ENCODE peak calls at places on chromosomes 2 and 18, in ten cellular contexts. I is stomach, J is ovary, V is K562, Q is Peyer's patch, Z is IMR-90, U is esophagus squamous epithelium, S is GM12892, D is prostate gland, G is gastrocnemius medialis. O is an unnamed sample.

GRCh38 chr2:181780159-181781081 is 100.1 kb upstream of the NEUROD1 start:
- DNase-seq in Q (no peak), I (no peak), J (no peak), U (no peak), V (no peak), G (no peak), D (no peak), Z (peak), S (no peak), O (no peak)

GRCh38 chr2:33395660-33396249 is 80.7 kb upstream of the RASGRP3 start:
- DNase-seq in I (peak), Z (peak), D (no peak), Q (peak), U (no peak), J (peak), S (no peak), V (peak), G (peak), O (no peak)

GRCh38 chr2:120419073-120419472 is 73.1 kb downstream of the INHBB start:
- DNase-seq in Z (no peak), J (no peak), D (peak), U (no peak), S (no peak), I (peak), Q (peak), G (peak), V (no peak), O (no peak)

GRCh38 chr2:119536209-119536608 is 8.0 kb upstream of the CFAP221 start:
- DNase-seq in Z (no peak), D (no peak), I (no peak), U (no peak), S (no peak), G (no peak), J (no peak), Q (no peak), V (no peak), O (no peak)

GRCh38 chr2:100704156-100704555 is 115.8 kb upstream of the NPAS2 start:
- DNase-seq in Z (no peak), Q (no peak), S (no peak), I (no peak), D (no peak), V (no peak), U (no peak), J (no peak), G (no peak), O (no peak)

GRCh38 chr18:25727281-25727680 is 363.1 kb downstream of the SS18 start:
- DNase-seq in Q (no peak), Z (peak), U (no peak), I (no peak), G (no peak), S (no peak), V (no peak), J (no peak), D (no peak), O (no peak)

GRCh38 chr18:9017170-9017899 is 85.2 kb upstream of the NDUFV2 start:
- DNase-seq in U (peak), Q (peak), J (peak), I (peak), V (peak), S (peak), D (peak), Z (peak), G (peak), O (peak)

GRCh38 chr2:45014016-45014702 is 4.9 kb upstream of the SIX2 start:
- DNase-seq in J (no peak), V (peak), S (no peak), D (no peak), Z (no peak), U (no peak), Q (no peak), G (peak), I (peak), O (no peak)

GRCh38 chr2:27724905-27725693 is 46.4 kb upstream of the MRPL33 start:
- DNase-seq in Q (no peak), J (no peak), G (no peak), S (no peak), V (no peak), U (no peak), Z (peak), D (no peak), I (no peak), O (no peak)

GRCh38 chr2:44679584-44679983 is 261.9 kb upstream of the SIX3 start:
- DNase-seq in D (no peak), Q (no peak), S (no peak), I (no peak), G (peak), V (no peak), Z (no peak), U (no peak), J (no peak), O (no peak)

GRCh38 chr2:240508832-240509545 is 48.8 kb downstream of the ANKMY1 start:
- DNase-seq in J (no peak), U (no peak), I (no peak), Z (no peak), V (no peak), S (no peak), Q (no peak), D (peak), G (no peak), O (no peak)

GRCh38 chr2:111068435-111069058 is 52.2 kb upstream of the BCL2L11 start:
- DNase-seq in I (no peak), D (peak), S (no peak), J (no peak), G (no peak), Z (no peak), V (no peak), Q (no peak), U (no peak), O (no peak)

GRCh38 chr2:218046234-218046633 is 22.8 kb upstream of the RUFY4 start:
- DNase-seq in D (no peak), U (no peak), V (no peak), I (no peak), Q (peak), Z (no peak), J (no peak), G (no peak), S (no peak), O (no peak)

GRCh38 chr2:73985318-73986084 is 791 bp downstream of the TET3 start:
- DNase-seq in U (no peak), Z (no peak), G (no peak), D (peak), J (peak), I (peak), Q (peak), V (peak), S (peak), O (peak)

GRCh38 chr18:62485684-62486083 is 37.1 kb upstream of the ZCCHC2 start:
- DNase-seq in U (no peak), G (no peak), V (peak), Z (peak), I (peak), D (peak), S (no peak), Q (peak), J (no peak), O (no peak)

GRCh38 chr18:3604260-3604625 is 154.3 kb downstream of the TGIF1 start:
- DNase-seq in D (no peak), J (no peak), G (no peak), I (no peak), Z (no peak), S (no peak), U (no peak), V (no peak), Q (no peak), O (no peak)

GRCh38 chr18:3599861-3600260 is 149.9 kb downstream of the TGIF1 start:
- DNase-seq in J (no peak), S (no peak), G (no peak), V (no peak), Z (no peak), Q (no peak), U (no peak), D (no peak), I (no peak), O (no peak)

GRCh38 chr18:3605562-3606443 is 155.8 kb downstream of the TGIF1 start:
- DNase-seq in Z (peak), S (no peak), J (no peak), G (no peak), U (no peak), I (no peak), V (peak), Q (peak), D (no peak), O (no peak)

GRCh38 chr18:3604626-3605408 is 154.8 kb downstream of the TGIF1 start:
- DNase-seq in J (no peak), I (no peak), D (no peak), Q (no peak), G (no peak), V (peak), U (no peak), S (no peak), Z (peak), O (no peak)

DNA sequence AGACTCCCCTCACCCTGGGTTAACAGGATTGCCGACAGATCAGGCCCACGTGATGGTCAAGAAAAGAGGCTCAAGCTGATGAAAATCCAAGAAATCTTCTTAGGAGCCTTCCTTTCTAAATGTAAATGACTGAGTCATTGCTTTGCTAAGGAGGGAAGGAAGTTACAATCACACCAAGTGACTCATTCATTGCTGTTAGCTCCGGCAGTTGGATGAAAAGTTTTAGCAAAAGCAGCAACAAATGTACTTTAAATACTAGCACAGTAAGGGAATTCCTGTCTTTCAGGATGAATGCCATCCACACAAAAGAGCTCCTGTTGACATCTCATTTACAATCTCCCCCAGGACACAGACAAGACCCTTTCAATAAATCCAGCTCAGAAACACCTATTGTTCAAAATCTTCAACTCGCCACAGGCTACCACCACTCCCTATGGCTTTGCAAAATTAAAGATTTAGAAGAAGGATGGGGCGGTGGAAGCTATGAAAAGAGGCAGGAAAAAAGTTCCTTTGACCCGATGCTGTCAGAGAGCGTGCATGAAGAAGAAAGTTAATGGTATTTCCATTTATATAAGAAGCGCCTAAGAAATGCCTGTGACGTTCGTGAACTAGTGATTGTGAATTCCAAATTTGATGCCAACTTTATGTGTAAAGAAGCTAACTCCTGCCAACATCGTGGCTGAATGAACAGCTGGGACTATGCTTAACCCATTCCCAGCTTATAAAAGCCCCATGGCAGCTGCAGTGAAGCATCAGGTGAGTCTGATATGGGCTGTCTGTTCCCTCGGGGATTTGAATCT is 153.7 kb downstream of the TGIF1 start:
- DNase-seq in Z (peak), D (peak), G (peak), Q (no peak), I (peak), V (peak), J (no peak), S (no peak), U (no peak), O (no peak)
- TF ChIP-seq POLR2A in Z (peak), D (peak), G (peak), Q (peak), I (no peak), V (no peak), J (no peak), S (no peak), U (no peak), O (no peak)

DNA sequence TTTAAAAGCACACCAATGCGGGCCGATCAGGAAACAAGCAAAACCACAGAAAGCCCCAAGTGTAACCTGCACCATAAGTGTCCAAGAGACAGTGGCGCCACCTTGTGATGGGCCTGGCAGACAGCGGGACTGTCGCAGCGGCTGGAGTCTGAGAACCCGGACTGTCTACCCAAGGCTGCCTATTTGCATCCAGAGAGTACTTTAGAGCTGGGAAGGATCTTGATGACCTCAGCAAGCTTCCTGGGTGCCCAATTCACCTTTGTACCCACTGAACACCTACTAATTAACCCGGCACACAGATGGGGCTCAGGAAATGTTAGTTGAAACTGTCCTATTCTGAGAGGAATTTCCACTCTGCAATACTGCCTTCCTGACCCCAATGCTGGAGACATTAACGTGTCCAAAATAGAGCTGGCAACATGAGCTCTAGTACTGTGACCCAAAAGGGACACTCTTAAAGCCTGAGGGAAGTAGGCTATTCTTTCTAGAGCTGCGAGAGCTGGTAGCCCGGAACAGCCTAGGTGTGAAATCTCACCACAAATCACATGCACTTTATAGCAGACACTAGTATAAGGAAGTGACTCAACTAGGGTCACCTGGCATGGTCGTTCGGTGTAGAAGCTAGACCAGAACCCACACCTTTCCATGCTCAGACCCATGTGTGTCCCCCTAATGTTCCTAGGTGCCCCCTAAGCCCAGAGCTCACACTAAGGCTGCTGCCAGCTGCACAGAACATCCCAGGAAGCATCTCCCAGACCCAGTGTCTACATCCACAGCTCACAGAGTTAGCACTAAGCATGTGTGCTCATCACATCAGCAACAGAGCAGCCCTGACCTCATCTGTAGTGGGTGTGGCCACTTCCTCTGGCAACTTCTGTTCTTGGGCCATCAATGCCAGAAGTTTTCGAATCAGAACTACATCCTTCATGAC is 25.4 kb downstream of the POLR1A start:
- DNase-seq in D (peak), S (peak), J (peak), U (peak), Z (peak), Q (peak), G (peak), I (peak), V (peak), O (no peak)
- TF ChIP-seq POLR2A in D (no peak), S (no peak), J (no peak), U (no peak), Z (no peak), Q (no peak), G (no peak), I (no peak), V (no peak), O (no peak)

GRCh38 chr2:101733257-101733993 is 35.9 kb downstream of the MAP4K4 start:
- DNase-seq in U (no peak), I (no peak), J (no peak), Q (no peak), D (no peak), Z (no peak), S (no peak), V (no peak), G (peak), O (no peak)

GRCh38 chr2:101731221-101732054 is 33.9 kb downstream of the MAP4K4 start:
- DNase-seq in U (no peak), V (no peak), I (no peak), J (no peak), Z (no peak), Q (no peak), S (no peak), D (no peak), G (no peak), O (no peak)

GRCh38 chr2:101732773-101733256 is 35.3 kb downstream of the MAP4K4 start:
- DNase-seq in D (no peak), S (no peak), U (no peak), Z (no peak), J (no peak), I (no peak), Q (no peak), G (no peak), V (no peak), O (no peak)

GRCh38 chr2:101734511-101735165 is 37.1 kb downstream of the MAP4K4 start:
- DNase-seq in Q (no peak), S (no peak), D (no peak), J (no peak), Z (no peak), G (no peak), U (no peak), V (no peak), I (no peak), O (no peak)

GRCh38 chr2:101732199-101732598 is 34.7 kb downstream of the MAP4K4 start:
- DNase-seq in V (no peak), J (no peak), G (no peak), S (no peak), Q (no peak), D (no peak), U (no peak), Z (no peak), I (no peak), O (no peak)
- TF ChIP-seq POLR2A in V (no peak), J (no peak), G (no peak), S (no peak), Q (no peak), D (no peak), U (no peak), Z (no peak), I (no peak), O (no peak)

GRCh38 chr2:71130325-71131260 is at the start of gene MPHOSPH10:
- DNase-seq in G (peak), Z (peak), J (peak), S (peak), D (peak), U (peak), Q (peak), V (peak), I (peak), O (peak)
- TF ChIP-seq POLR2A in G (peak), Z (no peak), J (no peak), S (peak), D (no peak), U (no peak), Q (no peak), V (peak), I (no peak), O (peak)

O was measured in GM12891.